ENCODE peak calls at places on chromosomes 11 and 22, in eight cellular contexts. One of them, this sample, is unnamed.

GRCh38 chr11:62560566-62561103 is 13.1 kb downstream of the EEF1G start:
- DNase-seq in OCI-LY7: peak; percentile 47
- DNase-seq in right atrium auricular region: peak; percentile 97
- DNase-seq in fibroblast of villous mesenchyme: peak; percentile 99
- DNase-seq in nephron progenitor cell: peak; percentile 72
- DNase-seq in mucosa of descending colon: peak; percentile 86
- DNase-seq in type B pancreatic cell: peak; percentile 85
- DNase-seq in GM23338: peak; percentile 98
- DNase-seq in this sample: peak; percentile 83

GRCh38 chr11:84247931-84248330 is 961.8 kb upstream of the CCDC90B start:
- DNase-seq in OCI-LY7: no peak
- DNase-seq in fibroblast of villous mesenchyme: no peak
- DNase-seq in GM23338: no peak
- DNase-seq in right atrium auricular region: no peak
- DNase-seq in nephron progenitor cell: no peak
- DNase-seq in type B pancreatic cell: no peak
- DNase-seq in mucosa of descending colon: no peak
- DNase-seq in this sample: no peak

GRCh38 chr22:20280866-20281265 is 12.7 kb upstream of the RTN4R start:
- DNase-seq in nephron progenitor cell: no peak
- DNase-seq in GM23338: no peak
- DNase-seq in fibroblast of villous mesenchyme: no peak
- DNase-seq in mucosa of descending colon: no peak
- DNase-seq in type B pancreatic cell: no peak
- DNase-seq in right atrium auricular region: no peak
- DNase-seq in OCI-LY7: no peak
- DNase-seq in this sample: no peak

GRCh38 chr11:84089072-84090057 is 803.2 kb upstream of the CCDC90B start:
- DNase-seq in OCI-LY7: no peak
- DNase-seq in fibroblast of villous mesenchyme: no peak
- DNase-seq in right atrium auricular region: no peak
- DNase-seq in nephron progenitor cell: no peak
- DNase-seq in mucosa of descending colon: no peak
- DNase-seq in type B pancreatic cell: no peak
- DNase-seq in GM23338: no peak
- DNase-seq in this sample: no peak

GRCh38 chr11:104338186-104338585 is 174.2 kb upstream of the PDGFD start:
- DNase-seq in type B pancreatic cell: no peak
- DNase-seq in fibroblast of villous mesenchyme: no peak
- DNase-seq in OCI-LY7: no peak
- DNase-seq in GM23338: no peak
- DNase-seq in nephron progenitor cell: no peak
- DNase-seq in right atrium auricular region: no peak
- DNase-seq in mucosa of descending colon: no peak
- DNase-seq in this sample: no peak

GRCh38 chr11:6705905-6706535 is 22.9 kb upstream of the MRPL17 start:
- DNase-seq in right atrium auricular region: no peak
- DNase-seq in type B pancreatic cell: no peak
- DNase-seq in fibroblast of villous mesenchyme: peak; percentile 78
- DNase-seq in OCI-LY7: peak; percentile 58
- DNase-seq in mucosa of descending colon: no peak
- DNase-seq in nephron progenitor cell: peak; percentile 65
- DNase-seq in GM23338: peak; percentile 80
- DNase-seq in this sample: peak; percentile 52

GRCh38 chr22:31291403-31291715 is 929 bp downstream of the PIK3IP1 start:
- DNase-seq in fibroblast of villous mesenchyme: no peak
- DNase-seq in nephron progenitor cell: no peak
- DNase-seq in type B pancreatic cell: no peak
- DNase-seq in OCI-LY7: no peak
- DNase-seq in right atrium auricular region: no peak
- DNase-seq in mucosa of descending colon: no peak
- DNase-seq in GM23338: no peak
- DNase-seq in this sample: no peak

GRCh38 chr11:45098929-45099328 is 47.5 kb upstream of the PRDM11 start:
- DNase-seq in right atrium auricular region: peak; percentile 32
- DNase-seq in type B pancreatic cell: peak; percentile 24
- DNase-seq in fibroblast of villous mesenchyme: no peak
- DNase-seq in GM23338: no peak
- DNase-seq in OCI-LY7: no peak
- DNase-seq in nephron progenitor cell: no peak
- DNase-seq in mucosa of descending colon: no peak
- DNase-seq in this sample: no peak

GRCh38 chr11:113084297-113084696 is 123.1 kb downstream of the NCAM1 start:
- DNase-seq in nephron progenitor cell: no peak
- DNase-seq in GM23338: no peak
- DNase-seq in fibroblast of villous mesenchyme: no peak
- DNase-seq in type B pancreatic cell: no peak
- DNase-seq in OCI-LY7: no peak
- DNase-seq in mucosa of descending colon: no peak
- DNase-seq in right atrium auricular region: no peak
- DNase-seq in this sample: no peak

GRCh38 chr11:121595717-121596156 is 143.0 kb upstream of the SORL1-AS1 start:
- DNase-seq in fibroblast of villous mesenchyme: peak; percentile 99
- DNase-seq in GM23338: no peak
- DNase-seq in right atrium auricular region: peak; percentile 80
- DNase-seq in OCI-LY7: no peak
- DNase-seq in type B pancreatic cell: no peak
- DNase-seq in nephron progenitor cell: no peak
- DNase-seq in mucosa of descending colon: no peak
- DNase-seq in this sample: no peak

GRCh38 chr11:126403039-126403438 is 47.6 kb downstream of the ST3GAL4 start:
- DNase-seq in right atrium auricular region: no peak
- DNase-seq in mucosa of descending colon: peak; percentile 85
- DNase-seq in nephron progenitor cell: no peak
- DNase-seq in fibroblast of villous mesenchyme: no peak
- DNase-seq in type B pancreatic cell: no peak
- DNase-seq in OCI-LY7: no peak
- DNase-seq in GM23338: peak; percentile 54
- DNase-seq in this sample: no peak

GRCh38 chr11:118953265-118953664 is 2.8 kb upstream of the UPK2 start:
- DNase-seq in type B pancreatic cell: no peak
- DNase-seq in GM23338: peak; percentile 92
- DNase-seq in OCI-LY7: peak; percentile 42
- DNase-seq in fibroblast of villous mesenchyme: no peak
- DNase-seq in mucosa of descending colon: no peak
- DNase-seq in nephron progenitor cell: peak; percentile 44
- DNase-seq in right atrium auricular region: no peak
- DNase-seq in this sample: peak; percentile 34

GRCh38 chr11:40713083-40713482 is 746.4 kb downstream of the LRRC4C start:
- DNase-seq in GM23338: no peak
- DNase-seq in OCI-LY7: no peak
- DNase-seq in right atrium auricular region: no peak
- DNase-seq in fibroblast of villous mesenchyme: no peak
- DNase-seq in nephron progenitor cell: no peak
- DNase-seq in mucosa of descending colon: no peak
- DNase-seq in type B pancreatic cell: no peak
- DNase-seq in this sample: no peak

GRCh38 chr11:108019870-108020540 is 11.3 kb downstream of the CUL5 start:
- DNase-seq in type B pancreatic cell: no peak
- DNase-seq in right atrium auricular region: no peak
- DNase-seq in mucosa of descending colon: no peak
- DNase-seq in fibroblast of villous mesenchyme: peak; percentile 62
- DNase-seq in GM23338: no peak
- DNase-seq in nephron progenitor cell: peak; percentile 12
- DNase-seq in OCI-LY7: no peak
- DNase-seq in this sample: no peak

GRCh38 chr11:36354221-36355003 is 58.3 kb downstream of the PRR5L start:
- DNase-seq in type B pancreatic cell: no peak
- DNase-seq in GM23338: no peak
- DNase-seq in mucosa of descending colon: no peak
- DNase-seq in fibroblast of villous mesenchyme: peak; percentile 67
- DNase-seq in OCI-LY7: no peak
- DNase-seq in right atrium auricular region: no peak
- DNase-seq in nephron progenitor cell: no peak
- DNase-seq in this sample: no peak

GRCh38 chr11:128251140-128251539 is 336.2 kb downstream of the ETS1 start:
- DNase-seq in fibroblast of villous mesenchyme: peak; percentile 67
- DNase-seq in mucosa of descending colon: no peak
- DNase-seq in right atrium auricular region: no peak
- DNase-seq in GM23338: no peak
- DNase-seq in OCI-LY7: no peak
- DNase-seq in type B pancreatic cell: no peak
- DNase-seq in nephron progenitor cell: no peak
- DNase-seq in this sample: no peak

GRCh38 chr11:101477926-101478325 is 105.9 kb downstream of the TRPC6 start:
- DNase-seq in fibroblast of villous mesenchyme: no peak
- DNase-seq in GM23338: no peak
- DNase-seq in OCI-LY7: no peak
- DNase-seq in nephron progenitor cell: no peak
- DNase-seq in right atrium auricular region: no peak
- DNase-seq in type B pancreatic cell: no peak
- DNase-seq in mucosa of descending colon: no peak
- DNase-seq in this sample: no peak

GRCh38 chr22:46008291-46008690 is 31.3 kb upstream of the WNT7B start:
- DNase-seq in mucosa of descending colon: no peak
- DNase-seq in nephron progenitor cell: no peak
- DNase-seq in type B pancreatic cell: no peak
- DNase-seq in right atrium auricular region: no peak
- DNase-seq in GM23338: no peak
- DNase-seq in OCI-LY7: no peak
- DNase-seq in fibroblast of villous mesenchyme: no peak
- DNase-seq in this sample: no peak

GRCh38 chr11:119144825-119145476 is 3.9 kb upstream of the ABCG4 start:
- DNase-seq in GM23338: peak; percentile 94
- DNase-seq in nephron progenitor cell: peak; percentile 69
- DNase-seq in OCI-LY7: peak; percentile 67
- DNase-seq in mucosa of descending colon: peak; percentile 72
- DNase-seq in type B pancreatic cell: no peak
- DNase-seq in right atrium auricular region: no peak
- DNase-seq in fibroblast of villous mesenchyme: peak; percentile 76
- DNase-seq in this sample: peak; percentile 70

GRCh38 chr11:86955111-86955673 is at the start of gene FZD4:
- DNase-seq in type B pancreatic cell: peak; percentile 96
- DNase-seq in GM23338: peak; percentile 95
- DNase-seq in nephron progenitor cell: peak; percentile 94
- DNase-seq in right atrium auricular region: peak; percentile 85
- DNase-seq in OCI-LY7: peak; percentile 28
- DNase-seq in mucosa of descending colon: peak; percentile 93
- DNase-seq in fibroblast of villous mesenchyme: peak; percentile 89
- DNase-seq in this sample: peak; percentile 94

GRCh38 chr11:86952221-86952875 is 2.8 kb downstream of the FZD4 start:
- DNase-seq in mucosa of descending colon: no peak
- DNase-seq in nephron progenitor cell: no peak
- DNase-seq in right atrium auricular region: no peak
- DNase-seq in type B pancreatic cell: no peak
- DNase-seq in GM23338: no peak
- DNase-seq in OCI-LY7: no peak
- DNase-seq in fibroblast of villous mesenchyme: peak; percentile 54
- DNase-seq in this sample: no peak

GRCh38 chr11:86954288-86955110 is 696 bp downstream of the FZD4 start:
- DNase-seq in OCI-LY7: no peak
- DNase-seq in mucosa of descending colon: peak; percentile 33
- DNase-seq in GM23338: peak; percentile 76
- DNase-seq in type B pancreatic cell: no peak
- DNase-seq in nephron progenitor cell: peak; percentile 43
- DNase-seq in fibroblast of villous mesenchyme: no peak
- DNase-seq in right atrium auricular region: no peak
- DNase-seq in this sample: peak; percentile 35

GRCh38 chr11:86951706-86952105 is 3.5 kb downstream of the FZD4 start:
- DNase-seq in right atrium auricular region: no peak
- DNase-seq in GM23338: no peak
- DNase-seq in OCI-LY7: no peak
- DNase-seq in fibroblast of villous mesenchyme: no peak
- DNase-seq in mucosa of descending colon: no peak
- DNase-seq in type B pancreatic cell: no peak
- DNase-seq in nephron progenitor cell: no peak
- DNase-seq in this sample: no peak

GRCh38 chr11:86952933-86953637 is 2.1 kb downstream of the FZD4 start:
- DNase-seq in GM23338: peak; percentile 28
- DNase-seq in type B pancreatic cell: no peak
- DNase-seq in nephron progenitor cell: no peak
- DNase-seq in OCI-LY7: no peak
- DNase-seq in fibroblast of villous mesenchyme: peak; percentile 91
- DNase-seq in mucosa of descending colon: no peak
- DNase-seq in right atrium auricular region: no peak
- DNase-seq in this sample: no peak
- TF ChIP-seq CTCF in GM23338: no peak
- TF ChIP-seq CTCF in type B pancreatic cell: no peak
- TF ChIP-seq CTCF in nephron progenitor cell: no peak
- TF ChIP-seq CTCF in OCI-LY7: no peak
- TF ChIP-seq CTCF in fibroblast of villous mesenchyme: peak; percentile 4
- TF ChIP-seq CTCF in mucosa of descending colon: no peak
- TF ChIP-seq CTCF in right atrium auricular region: no peak
- TF ChIP-seq CTCF in this sample: no peak

GRCh38 chr11:2305140-2305861 is 3.5 kb downstream of the TSPAN32 start:
- DNase-seq in type B pancreatic cell: peak; percentile 82
- DNase-seq in GM23338: peak; percentile 89
- DNase-seq in fibroblast of villous mesenchyme: peak; percentile 67
- DNase-seq in nephron progenitor cell: peak; percentile 90
- DNase-seq in right atrium auricular region: peak; percentile 92
- DNase-seq in OCI-LY7: peak; percentile 84
- DNase-seq in mucosa of descending colon: peak; percentile 88
- DNase-seq in this sample: peak; percentile 92
- TF ChIP-seq CTCF in type B pancreatic cell: peak; percentile 89
- TF ChIP-seq CTCF in GM23338: peak; percentile 69
- TF ChIP-seq CTCF in fibroblast of villous mesenchyme: peak; percentile 94
- TF ChIP-seq CTCF in nephron progenitor cell: peak; percentile 79
- TF ChIP-seq CTCF in right atrium auricular region: peak; percentile 89
- TF ChIP-seq CTCF in OCI-LY7: peak; percentile 93
- TF ChIP-seq CTCF in mucosa of descending colon: peak; percentile 80
- TF ChIP-seq CTCF in this sample: peak; percentile 86

DNA sequence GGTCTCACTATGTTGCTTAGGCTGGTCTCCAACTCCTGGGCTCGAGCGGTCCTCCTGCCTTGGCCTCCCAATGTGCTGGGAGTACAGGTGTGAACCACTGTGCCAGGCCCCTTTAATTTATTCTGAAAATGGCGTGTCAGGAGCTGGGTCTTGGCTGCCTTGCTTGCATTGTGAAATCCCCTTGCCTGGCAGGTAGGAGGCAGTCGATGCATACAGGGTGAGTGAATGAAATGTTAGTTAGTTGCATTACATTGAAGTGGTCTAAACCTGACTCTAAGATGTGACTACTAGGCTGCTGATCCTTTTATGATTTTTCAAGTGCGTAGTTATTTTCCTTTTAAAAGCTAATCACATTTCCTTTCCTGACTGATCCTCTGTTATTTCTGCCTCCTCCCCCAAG is 42.9 kb downstream of the PARVB start:
- DNase-seq in right atrium auricular region: no peak
- DNase-seq in type B pancreatic cell: no peak
- DNase-seq in GM23338: no peak
- DNase-seq in nephron progenitor cell: no peak
- DNase-seq in fibroblast of villous mesenchyme: no peak
- DNase-seq in OCI-LY7: no peak
- DNase-seq in mucosa of descending colon: no peak
- DNase-seq in this sample: no peak
- TF ChIP-seq CTCF in right atrium auricular region: no peak
- TF ChIP-seq CTCF in type B pancreatic cell: no peak
- TF ChIP-seq CTCF in GM23338: peak; percentile 29
- TF ChIP-seq CTCF in nephron progenitor cell: no peak
- TF ChIP-seq CTCF in fibroblast of villous mesenchyme: no peak
- TF ChIP-seq CTCF in OCI-LY7: peak; percentile 52
- TF ChIP-seq CTCF in mucosa of descending colon: no peak
- TF ChIP-seq CTCF in this sample: no peak

GRCh38 chr22:23857606-23858483 is at the start of gene SLC2A11:
- DNase-seq in fibroblast of villous mesenchyme: peak; percentile 97
- DNase-seq in right atrium auricular region: peak; percentile 93
- DNase-seq in nephron progenitor cell: peak; percentile 98
- DNase-seq in OCI-LY7: peak; percentile 100
- DNase-seq in type B pancreatic cell: peak; percentile 97
- DNase-seq in mucosa of descending colon: peak; percentile 97
- DNase-seq in GM23338: peak; percentile 98
- DNase-seq in this sample: peak; percentile 95
- TF ChIP-seq CTCF in fibroblast of villous mesenchyme: peak; percentile 16
- TF ChIP-seq CTCF in right atrium auricular region: no peak
- TF ChIP-seq CTCF in nephron progenitor cell: no peak
- TF ChIP-seq CTCF in OCI-LY7: peak; percentile 59
- TF ChIP-seq CTCF in type B pancreatic cell: peak; percentile 32
- TF ChIP-seq CTCF in mucosa of descending colon: peak; percentile 21
- TF ChIP-seq CTCF in GM23338: peak; percentile 15
- TF ChIP-seq CTCF in this sample: no peak

GRCh38 chr22:40531951-40532900 is 104.3 kb downstream of the MRTFA start:
- DNase-seq in fibroblast of villous mesenchyme: no peak
- DNase-seq in nephron progenitor cell: no peak
- DNase-seq in type B pancreatic cell: no peak
- DNase-seq in OCI-LY7: no peak
- DNase-seq in mucosa of descending colon: no peak
- DNase-seq in GM23338: no peak
- DNase-seq in right atrium auricular region: no peak
- DNase-seq in this sample: no peak
- TF ChIP-seq CTCF in fibroblast of villous mesenchyme: no peak
- TF ChIP-seq CTCF in nephron progenitor cell: no peak
- TF ChIP-seq CTCF in type B pancreatic cell: no peak
- TF ChIP-seq CTCF in OCI-LY7: no peak
- TF ChIP-seq CTCF in mucosa of descending colon: no peak
- TF ChIP-seq CTCF in GM23338: no peak
- TF ChIP-seq CTCF in right atrium auricular region: no peak
- TF ChIP-seq CTCF in this sample: no peak

This sample was measured in endothelial cell.